ENCODE peak calls at places on chromosome 10, in nine cellular contexts. One of them, this sample, is unnamed.

GRCh38 chr10:28715757-28716156 is 38.4 kb downstream of the BAMBI start:
- DNase-seq in activated CD8-positive, alpha-beta T cell treated with anti-CD3 and anti-CD28 coated beads for 36 hours: no peak
- DNase-seq in body of pancreas: no peak
- DNase-seq in prostate gland: no peak
- DNase-seq in GM12865: no peak
- DNase-seq in MCF 10A: no peak
- DNase-seq in HFFc6: no peak
- DNase-seq in right atrium auricular region: no peak
- DNase-seq in uterus: no peak
- DNase-seq in this sample: no peak

GRCh38 chr10:111565542-111565941 is 488.7 kb downstream of the ADRA2A start:
- DNase-seq in activated CD8-positive, alpha-beta T cell treated with anti-CD3 and anti-CD28 coated beads for 36 hours: no peak
- DNase-seq in body of pancreas: no peak
- DNase-seq in prostate gland: no peak
- DNase-seq in GM12865: no peak
- DNase-seq in MCF 10A: no peak
- DNase-seq in HFFc6: no peak
- DNase-seq in right atrium auricular region: no peak
- DNase-seq in uterus: no peak
- DNase-seq in this sample: no peak

GRCh38 chr10:121702351-121703320 is 104.4 kb upstream of the FGFR2 start:
- DNase-seq in activated CD8-positive, alpha-beta T cell treated with anti-CD3 and anti-CD28 coated beads for 36 hours: no peak
- DNase-seq in body of pancreas: no peak
- DNase-seq in prostate gland: no peak
- DNase-seq in GM12865: no peak
- DNase-seq in MCF 10A: peak
- DNase-seq in HFFc6: peak
- DNase-seq in right atrium auricular region: no peak
- DNase-seq in uterus: no peak
- DNase-seq in this sample: no peak

GRCh38 chr10:132209978-132210530 is 23.3 kb downstream of the DPYSL4 start:
- DNase-seq in activated CD8-positive, alpha-beta T cell treated with anti-CD3 and anti-CD28 coated beads for 36 hours: no peak
- DNase-seq in body of pancreas: no peak
- DNase-seq in prostate gland: no peak
- DNase-seq in GM12865: no peak
- DNase-seq in MCF 10A: no peak
- DNase-seq in HFFc6: no peak
- DNase-seq in right atrium auricular region: no peak
- DNase-seq in uterus: no peak
- DNase-seq in this sample: no peak

GRCh38 chr10:110918269-110918632 is 729 bp downstream of the BBIP1 start:
- DNase-seq in activated CD8-positive, alpha-beta T cell treated with anti-CD3 and anti-CD28 coated beads for 36 hours: peak
- DNase-seq in body of pancreas: peak
- DNase-seq in prostate gland: peak
- DNase-seq in GM12865: no peak
- DNase-seq in MCF 10A: peak
- DNase-seq in HFFc6: peak
- DNase-seq in right atrium auricular region: peak
- DNase-seq in uterus: peak
- DNase-seq in this sample: no peak

GRCh38 chr10:118963341-118963740 is 66.2 kb upstream of the NANOS1 start:
- DNase-seq in activated CD8-positive, alpha-beta T cell treated with anti-CD3 and anti-CD28 coated beads for 36 hours: no peak
- DNase-seq in body of pancreas: no peak
- DNase-seq in prostate gland: no peak
- DNase-seq in GM12865: no peak
- DNase-seq in MCF 10A: no peak
- DNase-seq in HFFc6: no peak
- DNase-seq in right atrium auricular region: no peak
- DNase-seq in uterus: no peak
- DNase-seq in this sample: no peak

GRCh38 chr10:86968994-86969355 is 693 bp downstream of the ADIRF start:
- DNase-seq in activated CD8-positive, alpha-beta T cell treated with anti-CD3 and anti-CD28 coated beads for 36 hours: no peak
- DNase-seq in body of pancreas: no peak
- DNase-seq in prostate gland: no peak
- DNase-seq in GM12865: no peak
- DNase-seq in MCF 10A: no peak
- DNase-seq in HFFc6: no peak
- DNase-seq in right atrium auricular region: peak
- DNase-seq in uterus: no peak
- DNase-seq in this sample: no peak

GRCh38 chr10:96651998-96652431 is 65.2 kb upstream of the TM9SF3 start:
- DNase-seq in activated CD8-positive, alpha-beta T cell treated with anti-CD3 and anti-CD28 coated beads for 36 hours: peak
- DNase-seq in body of pancreas: no peak
- DNase-seq in prostate gland: no peak
- DNase-seq in GM12865: peak
- DNase-seq in MCF 10A: no peak
- DNase-seq in HFFc6: no peak
- DNase-seq in right atrium auricular region: no peak
- DNase-seq in uterus: no peak
- DNase-seq in this sample: no peak

GRCh38 chr10:11328264-11329054 is 283.0 kb downstream of the USP6NL start:
- DNase-seq in activated CD8-positive, alpha-beta T cell treated with anti-CD3 and anti-CD28 coated beads for 36 hours: no peak
- DNase-seq in body of pancreas: no peak
- DNase-seq in prostate gland: no peak
- DNase-seq in GM12865: no peak
- DNase-seq in MCF 10A: no peak
- DNase-seq in HFFc6: no peak
- DNase-seq in right atrium auricular region: no peak
- DNase-seq in uterus: no peak
- DNase-seq in this sample: no peak

GRCh38 chr10:21503580-21503979 is 21.9 kb downstream of the SKIDA1 start:
- DNase-seq in activated CD8-positive, alpha-beta T cell treated with anti-CD3 and anti-CD28 coated beads for 36 hours: no peak
- DNase-seq in body of pancreas: no peak
- DNase-seq in prostate gland: no peak
- DNase-seq in GM12865: no peak
- DNase-seq in MCF 10A: no peak
- DNase-seq in HFFc6: no peak
- DNase-seq in right atrium auricular region: no peak
- DNase-seq in uterus: no peak
- DNase-seq in this sample: no peak

GRCh38 chr10:91745086-91745831 is 53.0 kb upstream of the TNKS2 start:
- DNase-seq in activated CD8-positive, alpha-beta T cell treated with anti-CD3 and anti-CD28 coated beads for 36 hours: no peak
- DNase-seq in body of pancreas: peak
- DNase-seq in prostate gland: no peak
- DNase-seq in GM12865: peak
- DNase-seq in MCF 10A: peak
- DNase-seq in HFFc6: no peak
- DNase-seq in right atrium auricular region: no peak
- DNase-seq in uterus: no peak
- DNase-seq in this sample: no peak

DNA sequence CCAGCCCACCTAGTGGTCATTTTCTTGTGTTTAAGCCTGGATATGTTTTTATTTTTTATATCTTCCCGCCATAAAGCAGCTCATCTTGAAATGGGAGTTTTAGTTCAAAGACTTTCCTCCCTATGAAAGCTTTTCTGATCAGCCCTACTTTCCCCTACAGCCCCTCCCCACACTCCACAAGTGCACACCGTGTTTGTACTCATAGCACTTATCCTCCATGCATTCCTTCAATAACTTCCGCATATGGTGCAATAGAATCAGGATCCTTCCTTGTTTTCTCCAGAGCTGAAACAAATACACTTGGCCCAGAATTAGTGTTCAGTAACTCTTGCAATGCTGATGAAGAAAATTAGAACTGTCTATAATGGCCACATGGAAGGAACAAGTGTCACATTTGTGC is 235.9 kb downstream of the KCNMA1 start:
- DNase-seq in activated CD8-positive, alpha-beta T cell treated with anti-CD3 and anti-CD28 coated beads for 36 hours: no peak
- DNase-seq in body of pancreas: no peak
- DNase-seq in prostate gland: no peak
- DNase-seq in GM12865: no peak
- DNase-seq in MCF 10A: no peak
- DNase-seq in HFFc6: no peak
- DNase-seq in right atrium auricular region: no peak
- DNase-seq in uterus: no peak
- DNase-seq in this sample: no peak
- TF ChIP-seq CTCF in activated CD8-positive, alpha-beta T cell treated with anti-CD3 and anti-CD28 coated beads for 36 hours: no peak
- TF ChIP-seq CTCF in body of pancreas: no peak
- TF ChIP-seq CTCF in prostate gland: no peak
- TF ChIP-seq CTCF in GM12865: no peak
- TF ChIP-seq CTCF in MCF 10A: no peak
- TF ChIP-seq CTCF in HFFc6: peak
- TF ChIP-seq CTCF in right atrium auricular region: no peak
- TF ChIP-seq CTCF in uterus: no peak
- TF ChIP-seq CTCF in this sample: no peak

GRCh38 chr10:125153693-125154490 is 6.5 kb downstream of the CTBP2 start:
- DNase-seq in activated CD8-positive, alpha-beta T cell treated with anti-CD3 and anti-CD28 coated beads for 36 hours: no peak
- DNase-seq in body of pancreas: peak
- DNase-seq in prostate gland: peak
- DNase-seq in GM12865: no peak
- DNase-seq in MCF 10A: peak
- DNase-seq in HFFc6: peak
- DNase-seq in right atrium auricular region: no peak
- DNase-seq in uterus: no peak
- DNase-seq in this sample: no peak
- TF ChIP-seq CTCF in activated CD8-positive, alpha-beta T cell treated with anti-CD3 and anti-CD28 coated beads for 36 hours: no peak
- TF ChIP-seq CTCF in body of pancreas: no peak
- TF ChIP-seq CTCF in prostate gland: no peak
- TF ChIP-seq CTCF in GM12865: no peak
- TF ChIP-seq CTCF in MCF 10A: no peak
- TF ChIP-seq CTCF in HFFc6: no peak
- TF ChIP-seq CTCF in right atrium auricular region: no peak
- TF ChIP-seq CTCF in uterus: no peak
- TF ChIP-seq CTCF in this sample: no peak

GRCh38 chr10:75294866-75295692 is 59.3 kb upstream of the COMTD1 start:
- DNase-seq in activated CD8-positive, alpha-beta T cell treated with anti-CD3 and anti-CD28 coated beads for 36 hours: peak
- DNase-seq in body of pancreas: peak
- DNase-seq in prostate gland: peak
- DNase-seq in GM12865: peak
- DNase-seq in MCF 10A: peak
- DNase-seq in HFFc6: peak
- DNase-seq in right atrium auricular region: peak
- DNase-seq in uterus: peak
- DNase-seq in this sample: no peak
- TF ChIP-seq CTCF in activated CD8-positive, alpha-beta T cell treated with anti-CD3 and anti-CD28 coated beads for 36 hours: peak
- TF ChIP-seq CTCF in body of pancreas: no peak
- TF ChIP-seq CTCF in prostate gland: peak
- TF ChIP-seq CTCF in GM12865: peak
- TF ChIP-seq CTCF in MCF 10A: peak
- TF ChIP-seq CTCF in HFFc6: peak
- TF ChIP-seq CTCF in right atrium auricular region: peak
- TF ChIP-seq CTCF in uterus: peak
- TF ChIP-seq CTCF in this sample: peak

DNA sequence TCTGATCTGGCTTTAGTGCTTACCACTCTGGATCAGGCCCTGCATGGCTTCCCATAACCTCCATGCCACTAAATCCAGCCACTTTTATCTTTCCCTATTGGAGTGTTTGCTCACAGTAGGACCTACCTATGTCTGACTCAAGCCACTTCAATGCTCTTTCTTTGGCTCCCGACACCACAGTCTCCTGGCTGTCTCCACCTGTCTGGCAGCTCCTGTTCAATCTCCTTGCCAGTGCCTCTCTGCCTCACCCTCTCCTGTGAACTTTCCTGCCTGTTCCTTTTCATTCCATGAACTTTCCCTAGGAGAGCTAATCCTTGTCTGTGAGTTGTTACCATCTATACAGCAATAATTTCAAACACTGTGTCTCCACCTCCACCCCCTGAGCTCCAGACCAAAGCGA is 82.6 kb upstream of the UCN3 start:
- DNase-seq in activated CD8-positive, alpha-beta T cell treated with anti-CD3 and anti-CD28 coated beads for 36 hours: no peak
- DNase-seq in body of pancreas: no peak
- DNase-seq in prostate gland: no peak
- DNase-seq in GM12865: no peak
- DNase-seq in MCF 10A: no peak
- DNase-seq in HFFc6: no peak
- DNase-seq in right atrium auricular region: no peak
- DNase-seq in uterus: no peak
- DNase-seq in this sample: no peak
- TF ChIP-seq CTCF in activated CD8-positive, alpha-beta T cell treated with anti-CD3 and anti-CD28 coated beads for 36 hours: no peak
- TF ChIP-seq CTCF in body of pancreas: no peak
- TF ChIP-seq CTCF in prostate gland: no peak
- TF ChIP-seq CTCF in GM12865: no peak
- TF ChIP-seq CTCF in MCF 10A: no peak
- TF ChIP-seq CTCF in HFFc6: no peak
- TF ChIP-seq CTCF in right atrium auricular region: no peak
- TF ChIP-seq CTCF in uterus: no peak
- TF ChIP-seq CTCF in this sample: no peak

GRCh38 chr10:130743751-130744191 is 567.8 kb downstream of the TCERG1L start:
- DNase-seq in activated CD8-positive, alpha-beta T cell treated with anti-CD3 and anti-CD28 coated beads for 36 hours: no peak
- DNase-seq in body of pancreas: no peak
- DNase-seq in prostate gland: no peak
- DNase-seq in GM12865: no peak
- DNase-seq in MCF 10A: no peak
- DNase-seq in HFFc6: no peak
- DNase-seq in right atrium auricular region: no peak
- DNase-seq in uterus: no peak
- DNase-seq in this sample: no peak
- TF ChIP-seq CTCF in activated CD8-positive, alpha-beta T cell treated with anti-CD3 and anti-CD28 coated beads for 36 hours: no peak
- TF ChIP-seq CTCF in body of pancreas: no peak
- TF ChIP-seq CTCF in prostate gland: no peak
- TF ChIP-seq CTCF in GM12865: no peak
- TF ChIP-seq CTCF in MCF 10A: no peak
- TF ChIP-seq CTCF in HFFc6: no peak
- TF ChIP-seq CTCF in right atrium auricular region: no peak
- TF ChIP-seq CTCF in uterus: no peak
- TF ChIP-seq CTCF in this sample: no peak